ENCODE peak calls at places on chromosomes 1 and 21, in four cellular contexts. I is AG08396, O is MV-4-11, H is fibroblast of the conjunctiva. B is an unnamed sample.

GRCh38 chr1:9861371-9861770 is 37.6 kb upstream of the CLSTN1 start:
- DNase-seq in H (no peak), I (no peak), O (peak), B (no peak)

GRCh38 chr1:160836981-160837557 is 25.6 kb downstream of the CD244 start:
- DNase-seq in I (no peak), O (no peak), H (no peak), B (no peak)

GRCh38 chr1:44405804-44406743 is 1.0 kb downstream of the RNF220 start:
- DNase-seq in H (no peak), I (no peak), O (no peak), B (no peak)

GRCh38 chr1:160085686-160086089 is 4.3 kb downstream of the KCNJ9 start:
- DNase-seq in O (peak), H (peak), I (peak), B (no peak)

GRCh38 chr1:151846062-151846568 is 6.5 kb upstream of the C2CD4D start:
- DNase-seq in O (peak), H (no peak), I (peak), B (no peak)

GRCh38 chr1:201217146-201217545 is 26.5 kb downstream of the IGFN1 start:
- DNase-seq in I (no peak), O (no peak), H (no peak), B (no peak)

GRCh38 chr1:63063367-63063766 is 259.0 kb upstream of the FOXD3 start:
- DNase-seq in O (no peak), H (no peak), I (no peak), B (no peak)

GRCh38 chr1:16249838-16250241 is 12.9 kb upstream of the CPLANE2 start:
- DNase-seq in H (peak), O (peak), I (peak), B (peak)

GRCh38 chr1:11738783-11739182 is 2.8 kb downstream of the AGTRAP start:
- DNase-seq in O (peak), I (no peak), H (no peak), B (no peak)

GRCh38 chr1:2103266-2103900 is 53.2 kb downstream of the PRKCZ start:
- DNase-seq in O (peak), I (no peak), H (no peak), B (no peak)

GRCh38 chr21:44085491-44086321 is 21.5 kb upstream of the PWP2 start:
- DNase-seq in H (no peak), I (no peak), O (no peak), B (no peak)

GRCh38 chr1:77975907-77976306 is 3.0 kb downstream of the FUBP1 start:
- DNase-seq in O (no peak), I (no peak), H (no peak), B (no peak)

GRCh38 chr1:85900921-85901320 is 192.7 kb upstream of the ZNHIT6 start:
- DNase-seq in O (no peak), I (no peak), H (no peak), B (no peak)

GRCh38 chr1:114750780-114751179 is 7.0 kb downstream of the CSDE1 start:
- DNase-seq in O (no peak), I (no peak), H (no peak), B (no peak)

GRCh38 chr1:29236993-29237905 is 927 bp downstream of the PTPRU start:
- DNase-seq in O (peak), H (no peak), I (peak), B (no peak)

GRCh38 chr1:197249324-197249723 is 18.7 kb upstream of the CRB1 start:
- DNase-seq in O (no peak), H (no peak), I (no peak), B (no peak)

GRCh38 chr1:93442276-93442675 is 5.6 kb upstream of the FNBP1L start:
- DNase-seq in H (no peak), O (no peak), I (no peak), B (peak)

GRCh38 chr1:56432561-56432971 is 146.8 kb downstream of the PLPP3 start:
- DNase-seq in I (no peak), O (no peak), H (no peak), B (no peak)

GRCh38 chr1:155858805-155859233 is 548 bp upstream of the SYT11 start:
- DNase-seq in H (peak), I (peak), O (peak), B (no peak)

GRCh38 chr1:171911506-171911905 is 70.2 kb downstream of the DNM3 start:
- DNase-seq in H (no peak), I (no peak), O (no peak), B (no peak)

GRCh38 chr1:230711245-230711644 is 2.7 kb downstream of the AGT start:
- DNase-seq in I (no peak), O (peak), H (no peak), B (no peak)

GRCh38 chr1:1826356-1827088 is 48.3 kb upstream of the NADK start:
- DNase-seq in I (no peak), O (no peak), H (no peak), B (no peak)

GRCh38 chr1:100581096-100581705 is 43.3 kb downstream of the GPR88 start:
- DNase-seq in O (peak), I (no peak), H (no peak), B (no peak)

B was measured in BJ.